ENCODE peak calls at places on chromosomes 7 and 10, in ten cellular contexts. K is H9, H is natural killer cell, N is A549, V is foreskin fibroblast, C is dorsolateral prefrontal cortex, E is GM12865, U is nephron progenitor cell, L is GM10248, Q is heart left ventricle. Z is an unnamed sample.

GRCh38 chr7:132355048-132355447 is 221.2 kb downstream of the PLXNA4 start:
- DNase-seq in K (no peak), H (no peak), N (no peak), V (no peak), C (no peak), E (no peak), U (no peak), L (no peak), Q (no peak), Z (no peak)

GRCh38 chr7:38704041-38704547 is 72.9 kb upstream of the AMPH start:
- DNase-seq in K (no peak), H (no peak), N (no peak), V (no peak), C (no peak), E (no peak), U (no peak), L (no peak), Q (no peak), Z (no peak)

GRCh38 chr7:19262794-19263193 is 117.6 kb upstream of the FERD3L start:
- DNase-seq in K (no peak), H (no peak), N (no peak), V (no peak), C (no peak), E (no peak), U (no peak), L (no peak), Q (no peak), Z (no peak)

GRCh38 chr10:43372751-43373445 is 1.5 kb downstream of the FXYD4 start:
- DNase-seq in K (no peak), H (no peak), N (no peak), V (no peak), C (peak; percentile 87), E (no peak), U (no peak), L (no peak), Q (no peak), Z (no peak)

GRCh38 chr7:154919324-154920222 is 83.4 kb downstream of the PAXIP1 start:
- DNase-seq in K (no peak), H (no peak), N (no peak), V (no peak), C (no peak), E (no peak), U (no peak), L (no peak), Q (no peak), Z (no peak)

GRCh38 chr10:58851606-58852005 is 324.8 kb upstream of the PHYHIPL start:
- DNase-seq in K (no peak), H (no peak), N (no peak), V (peak; percentile 67), C (no peak), E (no peak), U (no peak), L (no peak), Q (no peak), Z (no peak)

GRCh38 chr10:129774082-129774735 is 189.9 kb downstream of the EBF3 start:
- DNase-seq in K (peak; percentile 12), H (peak; percentile 0), N (no peak), V (no peak), C (no peak), E (no peak), U (no peak), L (no peak), Q (peak; percentile 16), Z (no peak)

GRCh38 chr7:5708271-5708670 is 73.2 kb downstream of the RNF216 start:
- DNase-seq in K (no peak), H (no peak), N (no peak), V (no peak), C (no peak), E (peak; percentile 63), U (no peak), L (no peak), Q (no peak), Z (no peak)

GRCh38 chr7:830069-830468 is 2.2 kb upstream of the SUN1 start:
- DNase-seq in K (no peak), H (no peak), N (no peak), V (no peak), C (no peak), E (no peak), U (no peak), L (no peak), Q (no peak), Z (no peak)

GRCh38 chr10:80421369-80422220 is 13.2 kb downstream of the PRXL2A start:
- DNase-seq in K (no peak), H (no peak), N (no peak), V (no peak), C (no peak), E (peak; percentile 61), U (no peak), L (peak; percentile 55), Q (no peak), Z (peak; percentile 53)

GRCh38 chr7:7953761-7954160 is 14.8 kb upstream of the GLCCI1 start:
- DNase-seq in K (no peak), H (no peak), N (no peak), V (no peak), C (no peak), E (no peak), U (no peak), L (no peak), Q (no peak), Z (no peak)

GRCh38 chr10:52050429-52051047 is 263.5 kb upstream of the DKK1 start:
- DNase-seq in K (no peak), H (no peak), N (no peak), V (no peak), C (no peak), E (no peak), U (no peak), L (no peak), Q (no peak), Z (no peak)

GRCh38 chr10:120285408-120285807 is 171.6 kb upstream of the PLPP4 start:
- DNase-seq in K (no peak), H (no peak), N (no peak), V (no peak), C (no peak), E (no peak), U (no peak), L (no peak), Q (no peak), Z (no peak)

GRCh38 chr10:95242581-95243317 is 48.1 kb downstream of the PDLIM1 start:
- DNase-seq in K (peak; percentile 73), H (no peak), N (peak; percentile 70), V (peak; percentile 83), C (no peak), E (peak; percentile 58), U (peak; percentile 28), L (no peak), Q (no peak), Z (no peak)

GRCh38 chr10:43253461-43254198 is 13.2 kb downstream of the RASGEF1A start:
- DNase-seq in K (peak; percentile 17), H (peak; percentile 14), N (no peak), V (no peak), C (no peak), E (no peak), U (peak; percentile 4), L (no peak), Q (peak; percentile 16), Z (peak; percentile 26)

GRCh38 chr10:3361640-3362039 is 189.1 kb upstream of the PITRM1 start:
- DNase-seq in K (no peak), H (no peak), N (no peak), V (no peak), C (no peak), E (no peak), U (no peak), L (no peak), Q (no peak), Z (no peak)

GRCh38 chr10:89894051-89894450 is 192.7 kb downstream of the KIF20B start:
- DNase-seq in K (no peak), H (no peak), N (no peak), V (peak; percentile 15), C (no peak), E (no peak), U (no peak), L (no peak), Q (no peak), Z (no peak)

DNA sequence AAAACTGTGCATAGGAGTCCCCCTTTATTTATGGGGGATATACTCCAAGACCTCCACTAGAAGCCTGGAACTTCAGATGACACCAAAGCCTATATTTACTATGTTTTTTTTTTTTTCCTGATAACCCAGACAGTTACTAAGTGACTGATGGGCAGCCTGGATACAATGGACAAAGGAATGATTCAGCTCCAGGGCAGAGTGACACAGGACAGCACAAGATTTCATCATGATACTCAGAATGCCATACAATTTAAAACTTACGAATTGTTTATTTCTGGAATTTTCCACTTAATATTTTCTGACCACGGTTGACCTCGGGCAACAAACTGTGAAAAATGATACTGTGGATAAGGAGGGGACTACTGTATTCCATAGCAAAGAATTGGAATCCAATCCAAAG is 843.6 kb downstream of the PCDH15 start:
- DNase-seq in K (no peak), H (no peak), N (peak; percentile 1), V (no peak), C (no peak), E (no peak), U (no peak), L (no peak), Q (no peak), Z (no peak)
- TF ChIP-seq CTCF in K (no peak), H (no peak), N (no peak), V (no peak), C (no peak), E (no peak), U (no peak), L (no peak), Q (no peak), Z (no peak)

DNA sequence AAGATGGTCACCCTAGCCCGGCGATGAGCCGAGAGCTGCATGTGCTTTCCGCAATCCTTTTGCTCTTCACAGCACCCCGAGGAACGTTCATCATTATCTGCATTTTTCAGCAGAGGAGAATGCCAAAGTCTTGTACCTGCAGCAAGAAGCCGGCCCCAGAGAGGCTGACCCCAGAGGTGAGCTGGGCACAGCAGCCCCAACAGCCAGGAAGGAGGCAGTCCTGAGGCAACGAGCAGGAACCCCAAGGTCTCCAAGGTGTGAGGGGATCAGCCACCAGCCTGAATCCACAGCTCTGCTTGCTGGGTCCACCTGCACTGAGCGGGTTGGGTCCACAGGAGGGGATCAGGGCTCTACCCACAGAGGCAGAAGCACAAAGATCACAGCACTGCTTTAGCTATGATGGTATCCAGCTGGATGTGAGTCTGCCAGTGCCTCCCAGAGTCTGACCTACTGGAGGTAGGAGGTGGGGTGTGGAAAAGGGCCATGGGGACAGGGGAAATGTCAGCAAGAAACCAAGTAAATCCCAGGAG is 16.8 kb upstream of the GDF10 start:
- DNase-seq in K (no peak), H (no peak), N (no peak), V (no peak), C (no peak), E (no peak), U (no peak), L (no peak), Q (no peak), Z (no peak)
- TF ChIP-seq CTCF in K (no peak), H (no peak), N (no peak), V (no peak), C (no peak), E (no peak), U (no peak), L (no peak), Q (no peak), Z (no peak)

GRCh38 chr7:133742709-133743538 is 384.2 kb upstream of the LRGUK start:
- DNase-seq in K (no peak), H (no peak), N (peak; percentile 31), V (peak; percentile 50), C (no peak), E (peak; percentile 9), U (no peak), L (no peak), Q (no peak), Z (no peak)
- TF ChIP-seq CTCF in K (peak; percentile 69), H (no peak), N (peak; percentile 65), V (peak; percentile 63), C (peak; percentile 33), E (peak; percentile 32), U (peak; percentile 19), L (peak; percentile 43), Q (peak; percentile 44), Z (peak; percentile 18)

GRCh38 chr10:64091889-64092288 is 570.7 kb downstream of the REEP3 start:
- DNase-seq in K (no peak), H (no peak), N (peak; percentile 3), V (no peak), C (no peak), E (peak; percentile 19), U (no peak), L (no peak), Q (no peak), Z (no peak)
- TF ChIP-seq CTCF in K (peak; percentile 63), H (no peak), N (no peak), V (no peak), C (peak; percentile 56), E (peak; percentile 30), U (peak; percentile 31), L (peak; percentile 27), Q (peak; percentile 39), Z (peak; percentile 14)

Z was measured in GM13976.